ENCODE peak calls at places on chromosomes 4 and X, in six cellular contexts. W is heart right ventricle, F is thyroid gland, E is retinal pigment epithelial cell, B is HCT116, C is WTC11. X is an unnamed sample.

GRCh38 chr4:175373031-175373430 is 439.0 kb downstream of the GPM6A start:
- DNase-seq in C (no peak), E (no peak), W (no peak), B (no peak), F (no peak), X (no peak)

GRCh38 chr4:143353797-143354196 is 17.1 kb downstream of the GAB1 start:
- DNase-seq in C (no peak), W (no peak), E (no peak), B (no peak), F (no peak), X (no peak)

GRCh38 chr4:51930557-51930956 is 87.6 kb downstream of the DCUN1D4 start:
- DNase-seq in F (no peak), B (no peak), W (no peak), E (no peak), C (no peak), X (no peak)

GRCh38 chrX:35664838-35665237 is 133.3 kb upstream of the MAGEB16 start:
- DNase-seq in F (peak; percentile 24), C (no peak), E (no peak), W (no peak), B (no peak), X (no peak)

GRCh38 chr4:48906283-48907173 is at the start of gene OCIAD2:
- DNase-seq in W (peak; percentile 63), C (peak; percentile 77), E (peak; percentile 33), B (peak; percentile 55), F (peak; percentile 87), X (peak; percentile 57)

GRCh38 chr4:8160233-8160560 is 1.6 kb upstream of the ABLIM2 start:
- DNase-seq in E (no peak), C (no peak), W (no peak), F (no peak), B (no peak), X (no peak)

GRCh38 chrX:30702736-30703135 is 49.5 kb downstream of the GK start:
- DNase-seq in E (no peak), W (no peak), F (no peak), C (no peak), B (no peak), X (no peak)

GRCh38 chrX:9745417-9746115 is 20.1 kb downstream of the GPR143 start:
- DNase-seq in W (peak; percentile 22), C (no peak), F (no peak), B (no peak), E (no peak), X (no peak)

GRCh38 chr4:188005561-188005960 is 10.0 kb downstream of the ZFP42 start:
- DNase-seq in F (no peak), B (no peak), E (no peak), W (no peak), C (no peak), X (no peak)

GRCh38 chrX:11757729-11758399 is at the start of gene MSL3:
- DNase-seq in W (peak; percentile 48), E (peak; percentile 22), C (peak; percentile 45), F (peak; percentile 73), B (no peak), X (peak; percentile 67)

GRCh38 chr4:71292228-71292627 is 46.6 kb upstream of the SLC4A4 start:
- DNase-seq in W (no peak), B (no peak), F (no peak), C (no peak), E (no peak), X (no peak)

GRCh38 chr4:148270600-148270999 is 171.6 kb downstream of the NR3C2 start:
- DNase-seq in W (no peak), F (no peak), E (no peak), C (no peak), B (no peak), X (no peak)

GRCh38 chr4:39348371-39349265 is 17.5 kb downstream of the RFC1 start:
- DNase-seq in B (no peak), E (no peak), F (no peak), W (no peak), C (no peak), X (no peak)

GRCh38 chrX:155841232-155841631 is 39.9 kb upstream of the VAMP7 start:
- DNase-seq in C (no peak), E (no peak), B (no peak), F (no peak), W (no peak), X (no peak)

GRCh38 chr4:26757751-26758150 is 102.9 kb upstream of the STIM2 start:
- DNase-seq in B (no peak), E (no peak), C (no peak), F (no peak), W (no peak), X (no peak)

GRCh38 chrX:108268434-108269080 is 169.7 kb downstream of the COL4A6 start:
- DNase-seq in E (no peak), B (no peak), W (no peak), C (no peak), F (peak; percentile 10), X (no peak)

GRCh38 chr4:55794053-55794452 is 25.5 kb upstream of the EXOC1L start:
- DNase-seq in F (no peak), B (no peak), C (peak; percentile 15), W (no peak), E (no peak), X (no peak)

GRCh38 chr4:94690851-94691254 is 66.9 kb upstream of the BMPR1B start:
- DNase-seq in C (no peak), W (no peak), B (no peak), E (no peak), F (no peak), X (no peak)

GRCh38 chr4:4558881-4559280 is 17.0 kb upstream of the STX18 start:
- DNase-seq in C (no peak), F (no peak), W (no peak), E (no peak), B (no peak), X (no peak)

GRCh38 chr4:84341559-84341958 is 157.5 kb downstream of the NKX6-1 start:
- DNase-seq in F (no peak), E (no peak), B (no peak), C (no peak), W (no peak), X (no peak)

GRCh38 chr4:138975225-138975624 is 40.4 kb upstream of the NOCT start:
- DNase-seq in C (peak; percentile 56), B (no peak), F (no peak), W (no peak), E (no peak), X (no peak)

GRCh38 chr4:69147334-69147733 is 51.1 kb downstream of the UGT2B7 start:
- DNase-seq in B (no peak), W (no peak), F (peak; percentile 87), C (no peak), E (no peak), X (no peak)

GRCh38 chr4:1628892-1629703 is 55.0 kb downstream of the FAM53A start:
- DNase-seq in W (peak; percentile 39), C (peak; percentile 87), B (peak; percentile 4), E (no peak), F (peak; percentile 51), X (peak; percentile 91)

GRCh38 chr4:760616-761015 is 55.0 kb downstream of the PCGF3 start:
- DNase-seq in B (no peak), W (no peak), E (no peak), F (no peak), C (no peak), X (no peak)

GRCh38 chr4:183751081-183751480 is 92.0 kb downstream of the TRAPPC11 start:
- DNase-seq in E (no peak), F (no peak), B (no peak), W (no peak), C (no peak), X (no peak)

GRCh38 chr4:145177906-145178538 is 2.4 kb downstream of the OTUD4 start:
- DNase-seq in B (no peak), C (no peak), E (no peak), W (peak; percentile 20), F (no peak), X (no peak)

DNA sequence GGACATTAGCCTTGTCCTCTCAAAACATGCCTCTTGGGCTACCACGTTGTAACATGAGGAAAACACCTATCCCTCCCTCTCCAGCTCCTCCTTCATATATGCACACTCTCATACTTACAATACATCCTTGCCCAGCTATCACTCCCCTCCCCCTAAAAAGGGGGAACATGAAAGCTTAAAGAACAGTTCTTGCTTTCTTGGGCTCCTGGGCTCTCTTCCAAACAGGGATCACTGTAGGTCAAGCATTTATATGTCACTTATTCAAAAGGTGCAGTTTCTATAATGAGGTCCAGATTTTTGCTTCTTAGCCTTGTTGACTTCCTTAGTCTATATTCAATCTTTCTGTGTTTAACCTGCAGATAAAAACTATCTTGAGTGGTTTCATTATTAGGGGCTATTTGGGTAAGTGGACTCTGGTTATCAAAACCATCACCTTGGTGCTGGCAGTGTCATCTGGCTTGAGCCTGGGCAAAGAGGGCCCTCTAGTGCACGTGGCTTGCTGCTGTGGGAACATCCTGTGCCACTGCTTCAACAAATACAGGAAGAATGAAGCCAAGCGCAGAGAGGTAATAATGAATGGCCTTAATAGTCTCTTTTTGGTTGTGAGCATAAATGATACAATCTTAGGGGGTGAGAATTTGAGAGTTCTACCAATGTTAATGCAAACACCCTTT is 119.4 kb downstream of the AKAP4 start:
- DNase-seq in W (peak; percentile 13), E (no peak), B (no peak), C (peak; percentile 33), F (peak; percentile 62), X (peak; percentile 16)
- TF ChIP-seq CTCF in W (peak; percentile 27), E (peak; percentile 53), B (peak; percentile 46), C (no peak), F (no peak), X (no peak)

DNA sequence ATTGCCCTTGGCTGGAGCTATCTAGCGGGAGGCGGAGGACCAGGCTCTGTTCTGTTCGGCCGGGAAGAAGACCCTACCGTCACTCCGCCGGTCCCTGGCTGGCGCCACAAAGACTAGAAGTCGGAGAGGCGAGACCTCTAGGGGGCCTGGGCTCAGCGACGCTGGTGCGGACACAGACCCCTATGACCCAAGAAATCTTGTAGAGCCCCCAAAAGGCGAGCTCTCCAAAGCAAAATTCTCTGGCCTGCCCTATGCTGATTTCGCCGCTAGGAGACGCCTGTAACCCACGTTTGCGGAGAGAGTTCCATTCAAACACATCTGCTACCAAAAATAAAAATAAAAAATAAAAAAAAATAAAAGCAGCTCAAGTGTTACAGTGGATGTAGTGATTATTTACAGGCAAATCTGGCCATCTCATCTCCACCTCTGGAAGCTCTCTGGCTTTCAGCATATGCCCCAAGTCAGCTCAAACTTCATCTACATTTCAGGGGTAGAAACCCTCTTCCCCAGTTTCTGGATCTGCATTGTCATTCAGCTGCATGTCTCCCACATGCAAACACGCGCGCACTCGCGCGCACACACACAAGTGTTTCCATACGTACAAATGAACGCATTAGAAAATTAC is 2.4 kb upstream of the PCDH10 start:
- DNase-seq in C (peak; percentile 77), F (peak; percentile 32), B (no peak), E (no peak), W (no peak), X (peak; percentile 77)
- TF ChIP-seq CTCF in C (peak; percentile 66), F (peak; percentile 66), B (peak; percentile 44), E (peak; percentile 98), W (peak; percentile 70), X (peak; percentile 97)

GRCh38 chrX:154378799-154379568 is at the start of gene EMD:
- DNase-seq in E (peak; percentile 86), C (peak; percentile 95), F (peak; percentile 99), W (peak; percentile 96), B (peak; percentile 91), X (peak; percentile 96)
- TF ChIP-seq CTCF in E (no peak), C (no peak), F (no peak), W (no peak), B (no peak), X (no peak)

DNA sequence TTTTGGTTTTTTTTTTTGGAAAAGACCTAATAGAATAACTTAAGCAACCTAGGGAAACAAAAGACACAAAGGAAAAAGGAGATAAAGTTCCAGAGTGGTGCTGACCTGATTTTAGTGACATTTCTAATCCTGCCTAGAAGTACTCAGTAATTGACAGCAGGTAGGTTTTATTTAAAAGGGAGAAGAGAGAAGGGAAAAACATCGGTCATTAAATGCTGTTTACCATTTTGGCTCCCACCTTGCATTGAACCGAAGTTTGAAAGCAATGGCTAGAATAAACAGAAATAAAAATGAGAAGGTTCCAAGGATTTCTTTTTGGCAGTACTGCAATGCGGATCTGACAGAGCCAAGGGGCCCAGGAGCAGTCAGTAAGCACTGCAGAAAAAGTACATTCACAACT is 115.8 kb upstream of the MAOA start:
- DNase-seq in W (no peak), E (no peak), C (no peak), B (no peak), F (no peak), X (no peak)
- TF ChIP-seq CTCF in W (no peak), E (no peak), C (no peak), B (no peak), F (no peak), X (no peak)

X was measured in nephron progenitor cell.